ENCODE peak calls at places on chromosomes 3 and 15, in five cellular contexts. K, C, F, L and U are unnamed samples.
A peak's percentile ranks its signal among the peaks of the same experiment; 100 is the strongest.

GRCh38 chr3:104519468-104519867 is 847.2 kb upstream of the ALCAM start:
- DNase-seq in C (no peak), F (no peak), K (no peak), L (no peak), U (no peak)

GRCh38 chr15:66875588-66876422 is 173.8 kb downstream of the SMAD6 start:
- DNase-seq in F (peak; percentile 19), C (no peak), K (no peak), L (no peak), U (no peak)

GRCh38 chr3:173257797-173258196 is 116.8 kb upstream of the SPATA16 start:
- DNase-seq in L (no peak), K (no peak), F (no peak), C (no peak), U (no peak)

GRCh38 chr15:100920516-100921135 is 1.5 kb downstream of the LRRK1 start:
- DNase-seq in C (no peak), L (no peak), K (no peak), F (no peak), U (no peak)

GRCh38 chr15:71592186-71592585 is 218.2 kb upstream of the NR2E3 start:
- DNase-seq in C (no peak), F (no peak), K (no peak), L (no peak), U (no peak)

GRCh38 chr3:45218578-45219390 is 7.3 kb downstream of the TMEM158 start:
- DNase-seq in F (no peak), K (no peak), L (no peak), C (no peak), U (no peak)

GRCh38 chr3:127291611-127292010 is 3.8 kb upstream of the PRR20G start:
- DNase-seq in C (no peak), F (no peak), K (no peak), L (no peak), U (no peak)

GRCh38 chr3:178454714-178455113 is 81.5 kb upstream of the KCNMB2 start:
- DNase-seq in C (no peak), K (no peak), L (no peak), F (peak; percentile 79), U (no peak)

GRCh38 chr3:197494366-197495058 is 61.3 kb downstream of the BDH1 start:
- DNase-seq in F (no peak), C (no peak), K (no peak), L (no peak), U (no peak)

GRCh38 chr3:105906834-105907233 is 38.0 kb upstream of the CBLB start:
- DNase-seq in F (peak; percentile 70), K (no peak), C (no peak), L (no peak), U (no peak)

GRCh38 chr3:83895892-83896291 is 1062.9 kb upstream of the CADM2 start:
- DNase-seq in F (no peak), L (no peak), K (no peak), C (no peak), U (no peak)